ENCODE peak calls at places on chromosomes 12 and 14, in eight cellular contexts. One of them, this sample, is unnamed.

GRCh38 chr12:55727643-55728184 is 1.1 kb downstream of the CD63 start:
- DNase-seq in MCF 10A: peak
- DNase-seq in nucleus accumbens: no peak
- DNase-seq in T-helper 9 cell: no peak
- DNase-seq in Calu3: peak
- DNase-seq in activated T-cell treated with anti-CD3 and anti-CD28 coated beads for 24 hours: no peak
- DNase-seq in non-pigmented ciliary epithelial cell: no peak
- DNase-seq in naive B cell: no peak
- DNase-seq in this sample: no peak

GRCh38 chr14:24965934-24966593 is 83.9 kb downstream of the STXBP6 start:
- DNase-seq in MCF 10A: no peak
- DNase-seq in nucleus accumbens: no peak
- DNase-seq in T-helper 9 cell: no peak
- DNase-seq in Calu3: peak
- DNase-seq in activated T-cell treated with anti-CD3 and anti-CD28 coated beads for 24 hours: no peak
- DNase-seq in non-pigmented ciliary epithelial cell: peak
- DNase-seq in naive B cell: no peak
- DNase-seq in this sample: no peak

GRCh38 chr12:115973066-115973465 is 304.4 kb downstream of the MED13L start:
- DNase-seq in MCF 10A: no peak
- DNase-seq in nucleus accumbens: no peak
- DNase-seq in T-helper 9 cell: no peak
- DNase-seq in Calu3: no peak
- DNase-seq in activated T-cell treated with anti-CD3 and anti-CD28 coated beads for 24 hours: no peak
- DNase-seq in non-pigmented ciliary epithelial cell: no peak
- DNase-seq in naive B cell: no peak
- DNase-seq in this sample: no peak

GRCh38 chr12:113019045-113019444 is 37.5 kb upstream of the DTX1 start:
- DNase-seq in MCF 10A: peak
- DNase-seq in nucleus accumbens: no peak
- DNase-seq in T-helper 9 cell: no peak
- DNase-seq in Calu3: no peak
- DNase-seq in activated T-cell treated with anti-CD3 and anti-CD28 coated beads for 24 hours: no peak
- DNase-seq in non-pigmented ciliary epithelial cell: no peak
- DNase-seq in naive B cell: no peak
- DNase-seq in this sample: no peak

GRCh38 chr12:56258068-56258819 is at the start of gene ANKRD52:
- DNase-seq in MCF 10A: peak
- DNase-seq in nucleus accumbens: peak
- DNase-seq in T-helper 9 cell: peak
- DNase-seq in Calu3: peak
- DNase-seq in activated T-cell treated with anti-CD3 and anti-CD28 coated beads for 24 hours: peak
- DNase-seq in non-pigmented ciliary epithelial cell: peak
- DNase-seq in naive B cell: peak
- DNase-seq in this sample: peak

GRCh38 chr14:23008836-23009235 is 1.1 kb downstream of the C14orf93 start:
- DNase-seq in MCF 10A: no peak
- DNase-seq in nucleus accumbens: no peak
- DNase-seq in T-helper 9 cell: no peak
- DNase-seq in Calu3: no peak
- DNase-seq in activated T-cell treated with anti-CD3 and anti-CD28 coated beads for 24 hours: no peak
- DNase-seq in non-pigmented ciliary epithelial cell: no peak
- DNase-seq in naive B cell: no peak
- DNase-seq in this sample: no peak

GRCh38 chr14:94142247-94142646 is 12.8 kb upstream of the IFI27L2 start:
- DNase-seq in MCF 10A: no peak
- DNase-seq in nucleus accumbens: no peak
- DNase-seq in T-helper 9 cell: no peak
- DNase-seq in Calu3: no peak
- DNase-seq in activated T-cell treated with anti-CD3 and anti-CD28 coated beads for 24 hours: no peak
- DNase-seq in non-pigmented ciliary epithelial cell: no peak
- DNase-seq in naive B cell: no peak
- DNase-seq in this sample: no peak

GRCh38 chr14:24366664-24367505 is 1.1 kb upstream of the NFATC4 start:
- DNase-seq in MCF 10A: peak
- DNase-seq in nucleus accumbens: peak
- DNase-seq in T-helper 9 cell: peak
- DNase-seq in Calu3: peak
- DNase-seq in activated T-cell treated with anti-CD3 and anti-CD28 coated beads for 24 hours: no peak
- DNase-seq in non-pigmented ciliary epithelial cell: peak
- DNase-seq in naive B cell: peak
- DNase-seq in this sample: no peak

GRCh38 chr12:120406080-120406479 is 31.8 kb upstream of the COX6A1 start:
- DNase-seq in MCF 10A: no peak
- DNase-seq in nucleus accumbens: no peak
- DNase-seq in T-helper 9 cell: no peak
- DNase-seq in Calu3: no peak
- DNase-seq in activated T-cell treated with anti-CD3 and anti-CD28 coated beads for 24 hours: no peak
- DNase-seq in non-pigmented ciliary epithelial cell: no peak
- DNase-seq in naive B cell: no peak
- DNase-seq in this sample: no peak

GRCh38 chr14:70555890-70556289 is 21.1 kb upstream of the ADAM20 start:
- DNase-seq in MCF 10A: no peak
- DNase-seq in nucleus accumbens: no peak
- DNase-seq in T-helper 9 cell: no peak
- DNase-seq in Calu3: peak
- DNase-seq in activated T-cell treated with anti-CD3 and anti-CD28 coated beads for 24 hours: no peak
- DNase-seq in non-pigmented ciliary epithelial cell: no peak
- DNase-seq in naive B cell: no peak
- DNase-seq in this sample: no peak

GRCh38 chr14:50447491-50447890 is 50.8 kb upstream of the CDKL1 start:
- DNase-seq in MCF 10A: peak
- DNase-seq in nucleus accumbens: no peak
- DNase-seq in T-helper 9 cell: no peak
- DNase-seq in Calu3: no peak
- DNase-seq in activated T-cell treated with anti-CD3 and anti-CD28 coated beads for 24 hours: no peak
- DNase-seq in non-pigmented ciliary epithelial cell: peak
- DNase-seq in naive B cell: no peak
- DNase-seq in this sample: no peak

GRCh38 chr12:45669762-45670161 is 59.7 kb upstream of the ARID2 start:
- DNase-seq in MCF 10A: no peak
- DNase-seq in nucleus accumbens: no peak
- DNase-seq in T-helper 9 cell: no peak
- DNase-seq in Calu3: no peak
- DNase-seq in activated T-cell treated with anti-CD3 and anti-CD28 coated beads for 24 hours: no peak
- DNase-seq in non-pigmented ciliary epithelial cell: no peak
- DNase-seq in naive B cell: no peak
- DNase-seq in this sample: no peak

GRCh38 chr14:101196051-101196450 is 292.5 kb upstream of the RTL1 start:
- DNase-seq in MCF 10A: no peak
- DNase-seq in nucleus accumbens: no peak
- DNase-seq in T-helper 9 cell: no peak
- DNase-seq in Calu3: no peak
- DNase-seq in activated T-cell treated with anti-CD3 and anti-CD28 coated beads for 24 hours: no peak
- DNase-seq in non-pigmented ciliary epithelial cell: no peak
- DNase-seq in naive B cell: no peak
- DNase-seq in this sample: no peak

GRCh38 chr12:125061229-125061628 is 4.0 kb upstream of the AACS start:
- DNase-seq in MCF 10A: no peak
- DNase-seq in nucleus accumbens: no peak
- DNase-seq in T-helper 9 cell: no peak
- DNase-seq in Calu3: no peak
- DNase-seq in activated T-cell treated with anti-CD3 and anti-CD28 coated beads for 24 hours: no peak
- DNase-seq in non-pigmented ciliary epithelial cell: no peak
- DNase-seq in naive B cell: no peak
- DNase-seq in this sample: no peak

GRCh38 chr14:60356921-60357550 is 108.0 kb downstream of the PPM1A start:
- DNase-seq in MCF 10A: no peak
- DNase-seq in nucleus accumbens: no peak
- DNase-seq in T-helper 9 cell: no peak
- DNase-seq in Calu3: no peak
- DNase-seq in activated T-cell treated with anti-CD3 and anti-CD28 coated beads for 24 hours: no peak
- DNase-seq in non-pigmented ciliary epithelial cell: no peak
- DNase-seq in naive B cell: no peak
- DNase-seq in this sample: no peak

GRCh38 chr12:115984607-115985006 is 292.9 kb downstream of the MED13L start:
- DNase-seq in MCF 10A: no peak
- DNase-seq in nucleus accumbens: no peak
- DNase-seq in T-helper 9 cell: no peak
- DNase-seq in Calu3: no peak
- DNase-seq in activated T-cell treated with anti-CD3 and anti-CD28 coated beads for 24 hours: no peak
- DNase-seq in non-pigmented ciliary epithelial cell: no peak
- DNase-seq in naive B cell: no peak
- DNase-seq in this sample: no peak

GRCh38 chr12:113802966-113803828 is 162.9 kb downstream of the RBM19 start:
- DNase-seq in MCF 10A: no peak
- DNase-seq in nucleus accumbens: peak
- DNase-seq in T-helper 9 cell: no peak
- DNase-seq in Calu3: no peak
- DNase-seq in activated T-cell treated with anti-CD3 and anti-CD28 coated beads for 24 hours: no peak
- DNase-seq in non-pigmented ciliary epithelial cell: no peak
- DNase-seq in naive B cell: no peak
- DNase-seq in this sample: no peak

GRCh38 chr12:48165089-48166031 is 8.0 kb upstream of the ASB8 start:
- DNase-seq in MCF 10A: peak
- DNase-seq in nucleus accumbens: no peak
- DNase-seq in T-helper 9 cell: peak
- DNase-seq in Calu3: peak
- DNase-seq in activated T-cell treated with anti-CD3 and anti-CD28 coated beads for 24 hours: peak
- DNase-seq in non-pigmented ciliary epithelial cell: no peak
- DNase-seq in naive B cell: peak
- DNase-seq in this sample: peak

GRCh38 chr14:90382491-90383125 is 14.2 kb upstream of the CALM1 start:
- DNase-seq in MCF 10A: no peak
- DNase-seq in nucleus accumbens: peak
- DNase-seq in T-helper 9 cell: peak
- DNase-seq in Calu3: peak
- DNase-seq in activated T-cell treated with anti-CD3 and anti-CD28 coated beads for 24 hours: peak
- DNase-seq in non-pigmented ciliary epithelial cell: no peak
- DNase-seq in naive B cell: no peak
- DNase-seq in this sample: peak

This sample was measured in effector CD4-positive, alpha-beta T cell.